ENCODE peak calls at places on chromosome 18, in six cellular contexts. D is psoas muscle; R is body of pancreas; G is upper lobe of right lung; L is endothelial cell of umbilical vein; C is CD8-positive, alpha-beta T cell. K is an unnamed sample. For H3K4me1, the result is how much of the 10 kb centered on the place peaks cover.

GRCh38 chr18:47983946-47984345 is 53.5 kb upstream of the SMAD2 start:
- DNase-seq in L (no peak), D (no peak), C (no peak), G (no peak), R (no peak), K (no peak)

GRCh38 chr18:44579028-44579692 is 101.5 kb upstream of the SETBP1 start:
- DNase-seq in G (no peak), R (peak), D (no peak), C (no peak), L (no peak), K (peak)

GRCh38 chr18:68564961-68565360 is 149.9 kb downstream of the TMX3 start:
- DNase-seq in L (no peak), D (no peak), G (no peak), R (no peak), C (no peak), K (peak)

GRCh38 chr18:63443820-63444219 is 21.5 kb upstream of the VPS4B start:
- DNase-seq in L (no peak), D (no peak), R (no peak), G (no peak), C (no peak), K (no peak)

GRCh38 chr18:43007365-43007764 is 108.1 kb downstream of the RIT2 start:
- DNase-seq in G (no peak), R (no peak), C (no peak), L (no peak), D (no peak), K (no peak)

GRCh38 chr18:34710430-34711386 is 610 bp downstream of the DTNA start:
- DNase-seq in R (no peak), C (no peak), L (no peak), D (no peak), G (no peak), K (peak)

GRCh38 chr18:80232030-80232429 is 15.3 kb downstream of the PARD6G start:
- DNase-seq in G (no peak), D (no peak), R (no peak), L (no peak), C (no peak), K (no peak)

GRCh38 chr18:43596106-43596712 is 318.9 kb upstream of the SYT4 start:
- DNase-seq in L (peak), R (no peak), G (no peak), C (no peak), D (no peak), K (peak)

GRCh38 chr18:57141208-57142129 is 5.4 kb upstream of the BOD1L2 start:
- DNase-seq in R (peak), D (no peak), G (peak), L (no peak), C (no peak), K (no peak)

GRCh38 chr18:31592520-31593157 is 962 bp downstream of the TTR start:
- DNase-seq in G (no peak), R (no peak), C (no peak), D (no peak), L (no peak), K (peak)

GRCh38 chr18:907171-907879 is 2.7 kb downstream of the ADCYAP1 start:
- DNase-seq in L (no peak), R (peak), D (no peak), G (peak), C (no peak), K (no peak)

GRCh38 chr18:34840416-34840815 is 130.3 kb downstream of the DTNA start:
- DNase-seq in G (no peak), L (no peak), C (no peak), R (no peak), D (no peak), K (no peak)

GRCh38 chr18:74950479-74950878 is 258.5 kb downstream of the PTGR3 start:
- DNase-seq in D (no peak), R (no peak), L (peak), C (no peak), G (no peak), K (no peak)

GRCh38 chr18:79193826-79194225 is 124.6 kb downstream of the ATP9B start:
- DNase-seq in D (no peak), L (no peak), R (no peak), G (no peak), C (no peak), K (no peak)

GRCh38 chr18:14577971-14578370 is 34.6 kb upstream of the POTEC start:
- DNase-seq in L (no peak), R (no peak), G (no peak), C (no peak), D (no peak), K (no peak)

GRCh38 chr18:13302611-13303267 is 84.2 kb downstream of the LDLRAD4 start:
- DNase-seq in L (peak), D (no peak), C (no peak), G (no peak), R (no peak), K (peak)

GRCh38 chr18:46601338-46601908 is 55.6 kb downstream of the LOXHD1 start:
- DNase-seq in D (no peak), G (no peak), L (no peak), R (no peak), C (no peak), K (peak)

GRCh38 chr18:62339106-62339988 is 14.2 kb downstream of the TNFRSF11A start:
- DNase-seq in C (no peak), L (peak), D (no peak), R (no peak), G (no peak), K (no peak)

GRCh38 chr18:11857177-11857887 is 6.1 kb downstream of the CHMP1B start:
- DNase-seq in L (peak), C (no peak), D (peak), R (peak), G (no peak), K (peak)
- H3K4me3 ChIP-seq in L (no peak), C (no peak), D (peak), R (no peak), G (no peak), K (no peak)

GRCh38 chr18:9153281-9153680 is 16.7 kb downstream of the ANKRD12 start:
- DNase-seq in D (no peak), C (no peak), R (no peak), L (peak), G (no peak), K (no peak)
- H3K4me1 ChIP-seq in D (half or more), C (under half), R (under half), L (under half), G (under half), K (under half)

GRCh38 chr18:9287037-9287436 is 47.5 kb upstream of the TWSG1 start:
- DNase-seq in G (no peak), D (no peak), R (no peak), C (no peak), L (no peak), K (peak)

GRCh38 chr18:9283789-9284188 is 50.8 kb upstream of the TWSG1 start:
- DNase-seq in L (no peak), C (no peak), R (no peak), G (no peak), D (no peak), K (no peak)

GRCh38 chr18:9289698-9290097 is 44.9 kb upstream of the TWSG1 start:
- DNase-seq in G (no peak), D (no peak), C (no peak), R (no peak), L (no peak), K (no peak)

GRCh38 chr18:9290171-9290570 is 44.4 kb upstream of the TWSG1 start:
- DNase-seq in D (no peak), L (peak), C (no peak), G (no peak), R (no peak), K (no peak)

DNA sequence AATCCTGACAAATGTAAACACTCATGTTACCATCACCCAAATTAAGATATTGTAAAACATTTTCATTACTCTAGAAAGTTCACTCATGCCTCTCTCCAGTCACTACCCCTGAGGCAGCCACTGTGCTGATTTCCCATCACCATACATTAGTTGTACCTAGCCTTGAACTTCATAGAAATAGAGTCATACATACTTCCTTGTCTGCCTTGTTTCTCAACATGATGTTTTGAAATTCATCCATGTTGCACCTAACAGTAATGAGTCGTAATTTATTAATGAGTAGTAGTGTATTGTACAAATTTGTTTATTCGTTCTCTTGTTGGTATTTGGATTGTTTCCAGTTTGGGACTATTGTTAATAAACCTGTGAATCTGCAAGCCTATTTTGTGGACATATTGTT is 49.0 kb upstream of the TWSG1 start:
- DNase-seq in G (no peak), C (no peak), D (no peak), R (no peak), L (no peak), K (no peak)
- H3K4me3 ChIP-seq in G (no peak), C (no peak), D (no peak), R (no peak), L (no peak), K (no peak)

GRCh38 chr18:10793730-10794370 is 268.0 kb downstream of the NAPG start:
- DNase-seq in D (no peak), R (no peak), C (no peak), L (no peak), G (no peak), K (no peak)
- H3K4me1 ChIP-seq in D (under half), R (under half), C (under half), L (under half), G (under half), K (under half)

GRCh38 chr18:72273025-72273424 is 271.1 kb downstream of the CBLN2 start:
- DNase-seq in D (no peak), L (no peak), C (no peak), G (no peak), R (no peak), K (no peak)
- H3K4me3 ChIP-seq in D (no peak), L (no peak), C (no peak), G (no peak), R (no peak), K (no peak)

GRCh38 chr18:23735021-23735464 is 45.8 kb downstream of the LAMA3 start:
- DNase-seq in D (no peak), G (no peak), R (no peak), C (no peak), L (peak), K (peak)
- H3K4me1 ChIP-seq in D (under half), G (under half), R (under half), C (under half), L (under half), K (under half)

DNA sequence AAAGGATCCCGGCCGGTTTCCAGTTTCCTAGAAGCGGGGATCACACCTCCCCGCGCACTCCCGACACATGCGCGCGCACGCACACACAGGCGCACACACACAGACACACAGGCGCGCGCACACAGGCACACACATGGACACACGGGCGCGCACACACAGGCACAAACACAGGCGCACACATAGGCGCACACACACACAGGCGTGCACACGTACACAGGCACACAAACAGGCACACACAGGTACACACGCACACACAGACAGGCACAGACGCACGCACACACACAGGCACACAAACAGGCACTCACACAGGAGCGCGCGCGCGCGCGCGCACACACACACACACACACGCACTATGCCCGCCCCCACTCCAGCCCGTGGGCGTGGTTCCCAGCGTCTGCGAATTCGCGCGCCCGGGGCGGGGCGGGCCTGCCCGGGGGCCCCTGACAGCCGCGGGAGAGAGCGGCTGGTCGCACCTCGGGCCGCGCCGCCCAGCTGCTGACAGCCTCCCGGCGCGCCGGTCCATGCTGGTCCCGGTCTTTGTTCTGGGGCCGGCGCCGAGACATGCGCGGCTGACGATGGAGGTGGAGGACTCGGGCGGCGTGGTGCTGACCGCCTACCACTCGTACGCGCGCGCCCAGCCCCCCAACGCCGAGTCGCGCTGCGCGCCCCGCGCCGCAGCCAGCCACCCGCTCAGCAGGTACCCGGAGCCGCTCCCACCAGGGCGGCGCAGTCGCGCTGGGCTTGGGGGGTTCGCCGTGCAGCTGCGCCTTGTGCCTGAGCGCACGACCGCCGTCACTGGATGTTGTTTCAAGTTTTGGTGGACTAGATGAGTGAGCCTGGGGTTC is at the start of gene ARHGAP28:
- DNase-seq in D (peak), G (peak), C (no peak), L (peak), R (peak), K (peak)
- H3K4me3 ChIP-seq in D (peak), G (peak), C (no peak), L (peak), R (peak), K (peak)

DNA sequence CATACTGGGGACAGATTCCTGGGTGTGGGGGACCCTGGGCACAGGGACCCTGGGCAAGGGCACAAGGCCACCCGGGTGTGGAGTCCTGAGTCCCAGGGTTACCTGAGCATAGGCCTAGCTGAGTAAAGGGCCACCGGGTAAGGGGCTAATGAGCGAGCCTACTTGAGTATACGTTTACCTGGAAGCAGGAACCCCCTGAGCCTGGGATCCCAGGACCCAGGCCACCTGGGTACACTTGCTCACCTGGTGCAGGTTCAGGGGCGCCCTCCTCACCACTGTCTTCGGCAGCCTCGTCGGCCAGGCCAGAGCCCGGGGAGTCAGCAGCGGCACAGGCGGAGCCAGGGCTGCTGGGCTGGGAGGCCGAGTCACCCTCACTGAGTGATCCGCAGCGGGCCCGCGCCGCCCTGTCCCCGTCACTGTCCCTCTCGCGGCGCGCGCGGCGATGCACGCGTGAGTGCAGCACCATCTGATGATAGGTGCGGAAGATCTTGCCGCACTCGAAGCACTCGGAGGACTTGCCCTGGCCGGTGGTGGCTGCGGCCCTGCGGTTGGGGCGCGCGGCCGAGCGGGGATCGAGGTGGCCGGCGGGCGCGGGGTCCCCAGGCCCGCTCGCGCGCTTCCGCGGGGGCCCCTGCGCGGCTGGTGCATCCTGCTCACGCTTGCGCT is 53.9 kb downstream of the ZNF516 start:
- DNase-seq in C (no peak), L (no peak), G (peak), D (no peak), R (no peak), K (no peak)
- H3K4me1 ChIP-seq in C (under half), L (under half), G (under half), D (under half), R (under half), K (under half)

DNA sequence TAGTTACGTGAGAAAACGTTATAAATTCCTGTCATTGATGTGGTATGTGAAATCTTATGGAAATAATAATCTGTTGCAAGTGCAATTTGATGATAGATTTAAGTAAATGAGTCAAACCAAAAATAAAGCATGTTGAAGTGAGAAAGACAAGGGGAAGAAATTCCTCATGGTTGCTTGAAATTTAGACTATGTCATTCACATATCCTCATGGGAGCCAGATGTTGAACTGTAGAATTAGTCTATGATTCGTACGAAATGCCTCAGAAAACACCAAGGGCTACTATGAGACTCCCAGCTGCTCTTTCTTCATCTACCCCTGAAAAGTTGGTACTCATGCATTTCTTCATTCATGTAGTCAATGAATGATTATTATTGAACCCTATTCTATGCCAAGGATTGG is 55.7 kb downstream of the KLHL14 start:
- DNase-seq in G (no peak), R (no peak), L (no peak), D (no peak), C (no peak), K (no peak)
- H3K4me3 ChIP-seq in G (no peak), R (no peak), L (no peak), D (no peak), C (no peak), K (no peak)